ENCODE peak calls at places on chromosomes 16 and 17, in nine cellular contexts. M, G, I, R, X, D, Q, Y and J are unnamed samples.

GRCh38 chr16:27169511-27170071 is 33.7 kb upstream of the KDM8 start:
- DNase-seq in M (peak), G (no peak), I (no peak), R (peak), X (peak), D (no peak), Q (no peak), Y (no peak), J (peak)

GRCh38 chr17:78652913-78653312 is 75.7 kb upstream of the DNAH17 start:
- DNase-seq in M (no peak), G (no peak), I (no peak), R (no peak), X (no peak), D (no peak), Q (no peak), Y (no peak), J (no peak)

GRCh38 chr16:12544477-12545291 is 259.0 kb downstream of the CPPED1 start:
- DNase-seq in M (no peak), G (no peak), I (no peak), R (no peak), X (no peak), D (no peak), Q (no peak), Y (no peak), J (no peak)

GRCh38 chr16:2842340-2843000 is 12.4 kb downstream of the ZG16B start:
- DNase-seq in M (no peak), G (no peak), I (peak), R (peak), X (peak), D (peak), Q (peak), Y (no peak), J (no peak)

GRCh38 chr17:56624947-56625346 is 31.4 kb downstream of the NOG start:
- DNase-seq in M (no peak), G (no peak), I (no peak), R (no peak), X (no peak), D (no peak), Q (no peak), Y (no peak), J (no peak)

GRCh38 chr17:29407856-29408255 is 17.7 kb downstream of the TAOK1 start:
- DNase-seq in M (no peak), G (no peak), I (no peak), R (no peak), X (no peak), D (no peak), Q (no peak), Y (no peak), J (no peak)

GRCh38 chr17:38598536-38598935 is 7.2 kb downstream of the SRCIN1 start:
- DNase-seq in M (peak), G (peak), I (no peak), R (peak), X (peak), D (peak), Q (peak), Y (no peak), J (peak)

GRCh38 chr17:75688209-75688771 is 21.2 kb downstream of the SAP30BP start:
- DNase-seq in M (no peak), G (no peak), I (no peak), R (no peak), X (peak), D (no peak), Q (no peak), Y (peak), J (no peak)

GRCh38 chr17:66275651-66276050 is 26.8 kb upstream of the PRKCA start:
- DNase-seq in M (peak), G (peak), I (no peak), R (peak), X (peak), D (no peak), Q (no peak), Y (no peak), J (peak)

GRCh38 chr16:85954927-85955539 is 56.1 kb downstream of the IRF8 start:
- DNase-seq in M (no peak), G (no peak), I (no peak), R (no peak), X (no peak), D (no peak), Q (no peak), Y (no peak), J (no peak)

GRCh38 chr17:54996441-54996840 is 27.9 kb downstream of the STXBP4 start:
- DNase-seq in M (no peak), G (no peak), I (no peak), R (no peak), X (no peak), D (no peak), Q (no peak), Y (no peak), J (no peak)

GRCh38 chr17:1110844-1111598 is 68.8 kb downstream of the ABR start:
- DNase-seq in M (peak), G (no peak), I (no peak), R (peak), X (peak), D (no peak), Q (no peak), Y (peak), J (no peak)

GRCh38 chr17:81191646-81192045 is 25.6 kb upstream of the AATK start:
- DNase-seq in M (no peak), G (no peak), I (no peak), R (no peak), X (no peak), D (no peak), Q (no peak), Y (no peak), J (no peak)